ENCODE peak calls at places on chromosomes 6 and 20, in five cellular contexts. U is hypothalamus; D is stimulated activated CD8-positive, alpha-beta memory T cell treated with anti-CD3 and anti-CD28 coated beads, Interleukin-7, amount 100 ng/mL, for 1 hour; Y is EL; K is activated T-cell treated with anti-CD3 and anti-CD28 coated beads, Interleukin-2, amount 50 U/mL, for 72 hours. R is an unnamed sample.

GRCh38 chr6:119476554-119476953 is 127.0 kb upstream of the MAN1A1 start:
- DNase-seq in Y (no peak), U (no peak), D (no peak), K (no peak), R (no peak)

GRCh38 chr20:57308451-57309410 is 20.9 kb upstream of the SPO11 start:
- DNase-seq in K (no peak), Y (no peak), U (no peak), D (no peak), R (no peak)

GRCh38 chr6:63571382-63571882 is 848 bp upstream of the LOC128125822 start:
- DNase-seq in U (no peak), Y (no peak), D (no peak), K (no peak), R (no peak)

GRCh38 chr6:22231050-22231449 is 65.8 kb downstream of the PRL start:
- DNase-seq in D (no peak), K (no peak), Y (no peak), U (no peak), R (no peak)

GRCh38 chr20:49447946-49448809 is 34.3 kb downstream of the KCNB1 start:
- DNase-seq in D (no peak), U (no peak), K (no peak), Y (no peak), R (no peak)

GRCh38 chr20:57679113-57679512 is 30.7 kb downstream of the PMEPA1 start:
- DNase-seq in D (no peak), K (no peak), Y (no peak), U (no peak), R (no peak)

GRCh38 chr6:132087391-132087790 is 136.2 kb upstream of the CCN2 start:
- DNase-seq in D (no peak), U (no peak), K (no peak), Y (peak; percentile 46), R (no peak)

GRCh38 chr6:69232506-69233194 is 564.2 kb downstream of the LMBRD1 start:
- DNase-seq in U (peak; percentile 26), Y (peak; percentile 47), K (peak; percentile 44), D (no peak), R (peak; percentile 49)

GRCh38 chr20:60791823-60792222 is 460.2 kb upstream of the CDH4 start:
- DNase-seq in U (no peak), Y (no peak), K (no peak), D (no peak), R (no peak)